ENCODE peak calls at places on chromosomes 1 and 21, in five cellular contexts. O is H1, E is GM12878, L is HepG2, A is K562. Z is an unnamed sample.
A peak's percentile ranks its signal among the peaks of the same experiment; 100 is the strongest.

GRCh38 chr1:9326596-9326995 is 33.9 kb downstream of the SPSB1 start:
- DNase-seq in A (no peak), O (no peak), L (no peak), E (no peak), Z (no peak)

GRCh38 chr1:154490327-154490726 is 11.7 kb upstream of the TDRD10 start:
- DNase-seq in O (no peak), L (no peak), A (peak; percentile 27), E (no peak), Z (no peak)

GRCh38 chr1:236795035-236795756 is at the start of gene MTR:
- DNase-seq in E (peak; percentile 89), A (peak; percentile 100), O (peak; percentile 88), L (peak; percentile 97), Z (peak; percentile 98)

GRCh38 chr1:94527447-94528031 is 14.0 kb downstream of the F3 start:
- DNase-seq in A (no peak), L (no peak), O (no peak), E (no peak), Z (peak; percentile 45)

GRCh38 chr1:206463911-206464310 is 6.4 kb upstream of the IKBKE start:
- DNase-seq in E (no peak), L (no peak), O (no peak), A (no peak), Z (no peak)

GRCh38 chr21:38773108-38774061 is 32.3 kb upstream of the ETS2 start:
- DNase-seq in L (peak; percentile 34), E (no peak), A (no peak), O (no peak), Z (no peak)

GRCh38 chr21:32279377-32279680 is 480 bp upstream of the MIS18A start:
- DNase-seq in E (no peak), A (no peak), O (no peak), L (no peak), Z (no peak)

GRCh38 chr1:88284066-88284465 is 400.0 kb upstream of the PKN2 start:
- DNase-seq in E (no peak), L (no peak), O (no peak), A (no peak), Z (no peak)

GRCh38 chr1:115262886-115263285 is 75.2 kb downstream of the NGF start:
- DNase-seq in A (no peak), L (no peak), E (no peak), O (no peak), Z (no peak)

GRCh38 chr1:45522324-45523104 is 830 bp upstream of the PRDX1 start:
- DNase-seq in A (no peak), O (no peak), E (no peak), L (no peak), Z (peak; percentile 41)

GRCh38 chr1:11920239-11920903 is 5.9 kb downstream of the KIAA2013 start:
- DNase-seq in L (no peak), O (no peak), E (no peak), A (no peak), Z (no peak)

GRCh38 chr1:1852619-1853414 is 38.1 kb downstream of the GNB1 start:
- DNase-seq in O (no peak), A (no peak), E (no peak), L (no peak), Z (no peak)

GRCh38 chr1:21175670-21176581 is 771 bp downstream of the EIF4G3 start:
- DNase-seq in O (no peak), L (no peak), E (no peak), A (peak; percentile 59), Z (peak; percentile 58)

GRCh38 chr1:1307908-1308755 is at the start of the genes ACAP3 and PUSL1:
- DNase-seq in A (peak; percentile 99), O (no peak), L (peak; percentile 80), E (peak; percentile 40), Z (peak; percentile 91)

GRCh38 chr1:160354388-160354985 is 11.3 kb downstream of the NCSTN start:
- DNase-seq in O (no peak), E (no peak), L (peak; percentile 20), A (peak; percentile 60), Z (peak; percentile 73)

GRCh38 chr21:44925027-44925755 is 4.5 kb upstream of the ITGB2 start:
- DNase-seq in E (no peak), L (no peak), A (no peak), O (no peak), Z (no peak)

GRCh38 chr1:84361796-84362195 is 36.5 kb upstream of the DNASE2B start:
- DNase-seq in E (no peak), A (no peak), O (no peak), L (no peak), Z (no peak)

GRCh38 chr1:30058966-30059365 is 664.4 kb downstream of the MATN1 start:
- DNase-seq in L (no peak), A (no peak), E (no peak), O (no peak), Z (no peak)

DNA sequence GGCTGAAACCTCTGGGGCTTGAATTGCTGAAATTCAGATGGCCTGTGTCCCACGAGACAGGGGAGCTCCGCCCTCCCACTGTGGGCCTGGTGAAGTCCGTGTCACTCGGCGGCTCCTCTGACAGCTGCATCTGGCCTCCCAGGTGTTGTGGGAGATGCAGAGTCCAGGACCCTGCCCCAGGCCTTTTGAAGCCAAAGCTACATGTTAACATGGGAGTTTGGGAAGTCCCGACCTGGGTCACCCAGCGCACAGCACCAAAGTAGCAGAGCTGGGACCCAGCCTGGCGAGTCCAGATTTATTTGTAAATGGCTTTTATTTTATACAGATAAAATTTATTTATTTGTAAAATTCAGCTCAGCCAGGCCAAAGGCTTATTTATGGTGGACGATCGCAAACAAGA is 28.9 kb downstream of the SLC37A1 start:
- DNase-seq in E (no peak), A (no peak), O (no peak), L (no peak), Z (no peak)
- H3K4me1 ChIP-seq in E (no peaks in the 10 kb centered on the region), A (peaks cover 49% of the 10 kb centered on the region), O (no peaks in the 10 kb centered on the region), L (no peaks in the 10 kb centered on the region), Z (no peaks in the 10 kb centered on the region)

GRCh38 chr1:156433602-156434001 is 64.6 kb downstream of the RHBG start:
- DNase-seq in E (no peak), O (no peak), L (no peak), A (no peak), Z (peak; percentile 69)
- H2AFZ ChIP-seq in E (no peak overlapping the region), O (no peak overlapping the region), L (no peak overlapping the region), A (no peak overlapping the region), Z (no peak overlapping the region)

DNA sequence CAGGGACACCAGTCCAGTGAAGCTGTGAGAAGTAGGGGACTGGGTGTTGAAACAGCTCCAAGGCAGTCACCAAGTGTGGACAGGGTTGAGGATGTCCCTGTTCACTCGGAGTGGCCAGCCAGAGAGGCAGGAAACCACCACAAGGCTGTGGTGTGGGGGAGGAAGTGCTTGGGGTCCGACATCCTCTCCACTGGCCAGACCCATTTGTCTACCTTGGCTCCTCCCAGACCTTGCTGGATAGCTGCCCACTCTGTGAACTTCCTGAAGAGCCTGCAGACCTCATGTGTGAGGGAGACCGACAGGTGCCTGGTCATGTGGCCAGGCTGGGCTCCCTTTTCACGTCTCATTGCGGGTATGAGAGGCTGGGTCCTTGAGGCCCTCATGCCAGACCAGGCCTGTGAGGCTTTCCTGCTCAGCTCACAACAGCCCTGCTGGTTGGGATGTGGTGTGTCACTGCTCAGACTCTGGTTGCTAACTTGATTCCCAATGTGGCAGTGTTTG is 21.8 kb downstream of the CYP4B1 start:
- DNase-seq in E (no peak), O (no peak), L (no peak), A (no peak), Z (no peak)
- TF ChIP-seq CREB1 in E (no peak), O (no peak), L (no peak), A (no peak), Z (no peak)

GRCh38 chr1:201022178-201022823 is 1.2 kb downstream of the KIF21B start:
- DNase-seq in O (no peak), L (no peak), E (no peak), A (no peak), Z (no peak)

GRCh38 chr1:201021333-201022177 is 2.0 kb downstream of the KIF21B start:
- DNase-seq in L (no peak), O (no peak), E (no peak), A (no peak), Z (no peak)

GRCh38 chr1:201024251-201024998 is 911 bp upstream of the KIF21B start:
- DNase-seq in L (peak; percentile 19), A (no peak), O (no peak), E (no peak), Z (peak; percentile 49)

GRCh38 chr1:201023517-201023902 is at the start of gene KIF21B:
- DNase-seq in O (no peak), L (peak; percentile 42), E (no peak), A (peak; percentile 97), Z (peak; percentile 96)

DNA sequence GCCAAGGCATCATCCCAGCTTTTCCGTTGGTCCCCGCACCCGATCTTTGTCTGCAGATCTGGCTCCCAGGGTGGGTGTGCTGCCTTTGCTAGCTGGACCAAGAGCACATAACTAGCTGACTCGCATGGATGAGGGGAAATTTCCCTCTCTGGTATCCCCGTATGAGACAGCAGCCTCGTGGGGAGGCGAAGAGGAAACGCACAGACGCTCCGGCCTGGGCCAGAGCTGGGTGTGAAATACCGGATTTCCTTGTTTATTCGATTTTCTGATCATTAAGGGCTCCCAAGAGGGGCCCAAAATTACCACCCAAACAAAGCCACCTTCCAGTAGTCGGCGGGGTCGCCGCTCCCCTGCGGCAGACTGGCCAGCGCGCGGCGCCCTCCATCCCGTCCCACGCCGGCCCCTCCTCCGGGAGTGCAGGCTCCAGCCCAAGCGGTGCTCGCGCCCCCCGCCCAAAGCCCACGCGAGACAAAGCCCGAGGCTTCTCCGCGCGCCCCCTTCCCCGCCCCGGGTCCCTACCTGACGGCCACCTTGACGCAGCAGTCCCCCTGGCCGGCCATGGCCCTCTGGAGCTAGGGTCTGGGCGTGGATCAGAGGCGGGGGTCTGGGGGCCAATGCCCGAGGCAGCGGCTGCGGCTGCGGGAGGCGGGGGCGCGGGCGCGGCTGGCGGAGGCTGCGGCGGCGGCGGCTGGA is 544 bp downstream of the KIF21B start:
- DNase-seq in A (no peak), O (no peak), L (no peak), E (no peak), Z (peak; percentile 65)
- H3K4me1 ChIP-seq in A (peaks cover 83% of the 10 kb centered on the region), O (peaks cover 35% of the 10 kb centered on the region), L (peaks cover 51% of the 10 kb centered on the region), E (peaks cover 86% of the 10 kb centered on the region), Z (peaks cover 64% of the 10 kb centered on the region)

DNA sequence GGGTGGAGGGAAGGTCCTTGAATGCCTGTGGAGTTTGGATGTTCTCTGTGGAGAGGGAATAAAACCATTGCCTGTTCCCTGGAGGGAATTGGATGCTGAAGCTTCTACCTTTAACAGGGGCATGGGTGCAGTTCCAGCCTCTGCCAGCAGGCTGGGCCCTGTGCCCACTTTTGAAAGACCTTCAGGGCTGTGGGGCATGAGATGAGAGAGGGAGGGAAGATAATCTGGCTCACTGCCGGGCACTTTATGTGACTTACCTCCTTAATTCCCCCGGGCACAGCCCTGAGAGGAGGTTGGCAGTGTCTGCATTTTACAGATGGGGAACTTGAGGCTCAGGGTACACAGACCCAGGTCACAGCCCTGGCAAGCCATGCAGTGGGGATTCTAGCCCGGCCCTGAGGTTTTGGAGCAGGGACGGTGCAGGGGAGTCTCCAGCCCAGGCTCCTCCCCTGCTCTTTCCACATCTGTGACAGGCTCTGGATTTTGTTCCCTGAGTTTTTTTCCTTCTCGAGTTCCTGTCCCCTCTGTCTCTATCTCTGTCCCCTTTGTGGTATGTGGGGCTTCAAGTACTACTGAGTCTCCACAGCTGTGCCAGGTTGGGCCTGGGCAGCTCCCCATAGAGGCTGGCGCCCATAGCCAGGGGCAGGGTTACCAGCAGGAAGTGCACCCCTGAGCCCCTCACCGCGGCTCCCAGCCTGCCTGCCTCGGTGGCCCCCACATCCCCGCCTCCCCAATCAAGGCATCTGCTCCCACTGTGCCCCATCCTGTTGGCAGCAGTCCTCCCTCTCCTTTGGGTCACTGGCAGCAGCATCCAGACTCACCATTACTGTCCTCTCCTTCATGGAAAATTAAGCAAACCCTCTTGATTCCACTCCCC is 14.0 kb upstream of the THEMIS2 start:
- DNase-seq in A (peak; percentile 80), L (peak; percentile 69), O (peak; percentile 64), E (no peak), Z (peak; percentile 91)
- H2AFZ ChIP-seq in A (peak overlapping the region; percentile 86), L (peak overlapping the region; percentile 73), O (peak overlapping the region; percentile 93), E (peak overlapping the region; percentile 55), Z (peak overlapping the region; percentile 99)

GRCh38 chr1:188062456-188062855 is 1233.7 kb downstream of the PLA2G4A start:
- DNase-seq in E (no peak), L (no peak), A (no peak), O (no peak), Z (no peak)
- TF ChIP-seq CREB1 in E (no peak), L (no peak), A (no peak), O (no peak), Z (no peak)